ENCODE peak calls at places on chromosomes 6 and 20, in four cellular contexts. F is iris pigment epithelial cell, K is testis, J is A549. L is an unnamed sample.

GRCh38 chr6:161095916-161096315 is 104.3 kb downstream of the MAP3K4 start:
- DNase-seq in K (no peak), F (no peak), J (no peak), L (peak; percentile 5)

GRCh38 chr6:150207931-150208570 is 65.2 kb downstream of the PPP1R14C start:
- DNase-seq in F (no peak), K (no peak), J (no peak), L (no peak)

GRCh38 chr6:46528956-46529750 is 37.9 kb upstream of the RCAN2 start:
- DNase-seq in K (no peak), J (no peak), F (peak; percentile 39), L (no peak)

GRCh38 chr6:138999949-139000725 is 12.1 kb upstream of the REPS1 start:
- DNase-seq in K (no peak), F (peak; percentile 39), J (no peak), L (no peak)

GRCh38 chr20:45450097-45450818 is 19.3 kb upstream of the WFDC2 start:
- DNase-seq in F (peak; percentile 54), K (peak; percentile 30), J (peak; percentile 28), L (peak; percentile 31)

GRCh38 chr6:150417247-150417646 is 48.4 kb downstream of the IYD start:
- DNase-seq in K (no peak), F (no peak), J (no peak), L (no peak)

GRCh38 chr6:13760948-13761347 is 49.3 kb upstream of the RANBP9 start:
- DNase-seq in K (no peak), F (peak; percentile 24), J (no peak), L (no peak)

GRCh38 chr6:80771941-80772340 is 665.5 kb downstream of the BCKDHB start:
- DNase-seq in K (no peak), J (no peak), F (peak; percentile 24), L (no peak)

GRCh38 chr6:34396518-34396917 is 4.0 kb upstream of the NUDT3 start:
- DNase-seq in J (no peak), K (no peak), F (no peak), L (no peak)

GRCh38 chr20:34562643-34563042 is 4.1 kb downstream of the MAP1LC3A start:
- DNase-seq in K (no peak), J (peak; percentile 51), F (no peak), L (peak; percentile 61)

GRCh38 chr6:42978487-42978792 is 541 bp downstream of the PEX6 start:
- DNase-seq in F (peak; percentile 31), J (peak; percentile 33), K (peak; percentile 45), L (no peak)

GRCh38 chr6:128600397-128600951 is 80.1 kb upstream of the PTPRK start:
- DNase-seq in K (no peak), F (peak; percentile 91), J (peak; percentile 2), L (no peak)

GRCh38 chr6:135163440-135163738 is 17.7 kb upstream of the MYB start:
- DNase-seq in K (no peak), J (no peak), F (no peak), L (no peak)

GRCh38 chr20:43681468-43681942 is 14.6 kb downstream of the MYBL2 start:
- DNase-seq in F (no peak), K (no peak), J (no peak), L (no peak)

GRCh38 chr20:37947943-37948342 is 45.0 kb downstream of the VSTM2L start:
- DNase-seq in F (no peak), K (no peak), J (no peak), L (no peak)

GRCh38 chr20:40565681-40566040 is 123.4 kb downstream of the MAFB start:
- DNase-seq in J (no peak), K (no peak), F (no peak), L (no peak)

GRCh38 chr20:43975096-43975768 is 60.6 kb downstream of the TOX2 start:
- DNase-seq in F (peak; percentile 93), K (no peak), J (peak; percentile 54), L (no peak)

GRCh38 chr6:259901-260508 is 32.3 kb upstream of the DUSP22 start:
- DNase-seq in K (no peak), F (no peak), J (no peak), L (no peak)

GRCh38 chr6:43468240-43468639 is 9.1 kb upstream of the TJAP1 start:
- DNase-seq in F (no peak), J (no peak), K (no peak), L (no peak)

GRCh38 chr6:73832313-73832712 is 136.3 kb downstream of the CD109 start:
- DNase-seq in F (no peak), J (no peak), K (no peak), L (no peak)

L was measured in NCI-H1930.